ENCODE peak calls at places on chromosomes 13 and 19, in eight cellular contexts. K, C, N, H, A, Z, Y and U are unnamed samples.
A peak's percentile ranks its signal among the peaks of the same experiment; 100 is the strongest.

GRCh38 chr19:48186015-48186414 is 15.5 kb downstream of the ZSWIM9 start:
- DNase-seq in N (no peak), Z (no peak), H (no peak), Y (no peak), A (no peak), K (no peak), C (no peak), U (no peak)

GRCh38 chr13:30422056-30422914 is at the start of gene UBE2L5:
- DNase-seq in K (peak; percentile 79), A (peak; percentile 58), Y (peak; percentile 72), C (peak; percentile 58), N (peak; percentile 71), Z (peak; percentile 89), H (peak; percentile 36), U (peak; percentile 69)

GRCh38 chr19:19554074-19555023 is 16.3 kb downstream of the CILP2 start:
- DNase-seq in C (peak; percentile 33), A (peak; percentile 34), Y (peak; percentile 75), H (no peak), K (peak; percentile 62), N (peak; percentile 60), Z (no peak), U (peak; percentile 32)

GRCh38 chr13:45331981-45332830 is 8.8 kb downstream of the TPT1 start:
- DNase-seq in Y (no peak), H (no peak), N (no peak), Z (peak; percentile 88), K (no peak), A (no peak), C (no peak), U (no peak)

GRCh38 chr19:13120817-13121216 is 2.8 kb downstream of the NACC1 start:
- DNase-seq in C (no peak), N (no peak), Z (peak; percentile 72), H (no peak), K (no peak), Y (no peak), A (no peak), U (no peak)

GRCh38 chr19:55373318-55373992 is 3.2 kb upstream of the TMEM190 start:
- DNase-seq in A (no peak), Y (no peak), C (no peak), N (no peak), Z (no peak), H (no peak), K (no peak), U (no peak)

GRCh38 chr13:104635879-104636278 is 1569.7 kb upstream of the SLC10A2 start:
- DNase-seq in Y (no peak), C (no peak), K (no peak), H (no peak), Z (no peak), N (no peak), A (no peak), U (no peak)

GRCh38 chr13:86282450-86282849 is 483.2 kb upstream of the SLITRK6 start:
- DNase-seq in H (no peak), N (no peak), A (no peak), Z (peak; percentile 82), C (no peak), Y (no peak), K (no peak), U (no peak)

GRCh38 chr13:112072531-112073244 is 5.7 kb downstream of the SOX1 start:
- DNase-seq in K (no peak), C (no peak), Z (no peak), A (no peak), Y (no peak), H (peak; percentile 27), N (no peak), U (no peak)

GRCh38 chr19:10751109-10751972 is 33.5 kb downstream of the DNM2 start:
- DNase-seq in K (peak; percentile 77), N (no peak), A (no peak), Y (peak; percentile 38), Z (no peak), H (no peak), C (no peak), U (no peak)

GRCh38 chr19:3544742-3545668 is 6.0 kb downstream of the TEKTIP1 start:
- DNase-seq in N (peak; percentile 81), K (peak; percentile 80), Z (peak; percentile 51), H (peak; percentile 46), Y (peak; percentile 88), C (peak; percentile 70), A (peak; percentile 56), U (peak; percentile 62)

GRCh38 chr13:95677564-95678386 is 836 bp downstream of the DNAJC3 start:
- DNase-seq in C (no peak), N (peak; percentile 10), K (peak; percentile 63), Z (peak; percentile 38), H (no peak), Y (peak; percentile 26), A (no peak), U (peak; percentile 7)

GRCh38 chr13:109785141-109785891 is 1.1 kb downstream of the IRS2 start:
- DNase-seq in Y (peak; percentile 48), H (no peak), K (peak; percentile 44), C (peak; percentile 38), N (peak; percentile 40), Z (peak; percentile 61), A (no peak), U (peak; percentile 14)

GRCh38 chr13:100214886-100215285 is 126.0 kb downstream of the PCCA start:
- DNase-seq in C (no peak), Z (peak; percentile 68), H (no peak), N (no peak), Y (no peak), A (no peak), K (no peak), U (no peak)

GRCh38 chr13:69319659-69320058 is 788.0 kb upstream of the ATXN8OS start:
- DNase-seq in K (no peak), N (no peak), Y (no peak), Z (peak; percentile 43), C (no peak), A (no peak), H (no peak), U (no peak)

GRCh38 chr13:19085876-19086275 is 95.7 kb downstream of the TUBA3C start:
- DNase-seq in H (no peak), Z (no peak), N (no peak), C (no peak), Y (no peak), A (no peak), K (no peak), U (no peak)